ENCODE peak calls at places on chromosomes 12 and 14, in eight cellular contexts. W is type B pancreatic cell; B is activated CD8-positive, alpha-beta memory T cell treated with anti-CD3 and anti-CD28 coated beads, Interleukin-2, amount 50 U/mL, for 4 hours; I is NCI-H1092 treated with DMSO at 0.1 percent for 48 hours; U is glomerular endothelial cell; K is NCI-H510A treated with DMSO at 0.1 percent for 48 hours; C is GM12865; A is aorta. Y is an unnamed sample.

GRCh38 chr14:79809849-79810612 is 401.3 kb downstream of the DIO2 start:
- DNase-seq in A (no peak), W (no peak), U (no peak), B (no peak), I (no peak), C (peak), K (peak), Y (no peak)

GRCh38 chr12:72057330-72057911 is 118.8 kb downstream of the TPH2 start:
- DNase-seq in U (no peak), W (no peak), I (peak), B (no peak), K (peak), A (no peak), C (no peak), Y (no peak)

GRCh38 chr12:117594481-117594880 is 233.1 kb upstream of the NOS1 start:
- DNase-seq in W (no peak), A (no peak), U (no peak), I (no peak), K (no peak), B (no peak), C (no peak), Y (no peak)

GRCh38 chr12:57194253-57194652 is 22.3 kb upstream of the NXPH4 start:
- DNase-seq in B (no peak), U (no peak), C (no peak), W (no peak), K (no peak), I (no peak), A (no peak), Y (no peak)

GRCh38 chr14:75566321-75566720 is 12.1 kb upstream of the FLVCR2 start:
- DNase-seq in I (no peak), K (no peak), B (peak), W (no peak), C (peak), U (no peak), A (no peak), Y (no peak)

GRCh38 chr12:115166698-115167315 is 482.8 kb upstream of the TBX3 start:
- DNase-seq in B (no peak), U (no peak), W (no peak), C (no peak), I (peak), A (no peak), K (no peak), Y (no peak)

GRCh38 chr12:67354322-67354721 is 85.2 kb downstream of the CAND1 start:
- DNase-seq in C (peak), U (no peak), B (no peak), K (no peak), A (no peak), I (no peak), W (no peak), Y (no peak)

GRCh38 chr12:88247241-88247643 is 105.1 kb downstream of the TMTC3 start:
- DNase-seq in A (no peak), I (no peak), U (peak), K (no peak), W (no peak), B (no peak), C (no peak), Y (no peak)

GRCh38 chr12:106084048-106084671 is 54.6 kb downstream of the NUAK1 start:
- DNase-seq in U (no peak), K (no peak), B (no peak), W (no peak), I (no peak), A (no peak), C (no peak), Y (no peak)

GRCh38 chr14:94623856-94624499 is 11.8 kb downstream of the SERPINA3 start:
- DNase-seq in A (no peak), U (no peak), B (no peak), I (no peak), K (no peak), W (no peak), C (no peak), Y (no peak)

GRCh38 chr14:74671789-74672188 is 41.1 kb downstream of the AREL1 start:
- DNase-seq in I (no peak), W (no peak), K (no peak), U (no peak), A (no peak), C (no peak), B (no peak), Y (no peak)

GRCh38 chr12:89154743-89155530 is 197.4 kb downstream of the DUSP6 start:
- DNase-seq in A (no peak), U (no peak), K (no peak), I (no peak), C (no peak), W (no peak), B (no peak), Y (no peak)

GRCh38 chr12:131736807-131737484 is 26.1 kb downstream of the SFSWAP start:
- DNase-seq in U (no peak), W (no peak), C (no peak), I (no peak), B (no peak), A (no peak), K (no peak), Y (no peak)

GRCh38 chr14:75280448-75280830 is 1.8 kb downstream of the FOS start:
- DNase-seq in U (no peak), A (no peak), C (no peak), B (no peak), K (no peak), I (no peak), W (no peak), Y (no peak)

GRCh38 chr12:46950116-46950515 is 124.3 kb upstream of the SLC38A4 start:
- DNase-seq in U (no peak), C (no peak), I (no peak), K (no peak), A (no peak), B (no peak), W (no peak), Y (no peak)

GRCh38 chr12:5438671-5439200 is 6.8 kb downstream of the NTF3 start:
- DNase-seq in I (no peak), K (no peak), W (no peak), U (no peak), A (no peak), B (no peak), C (no peak), Y (no peak)

GRCh38 chr14:37202812-37203211 is 5.1 kb downstream of the MIPOL1 start:
- DNase-seq in K (no peak), W (no peak), U (no peak), B (no peak), I (no peak), C (no peak), A (no peak), Y (no peak)

GRCh38 chr14:68734231-68734732 is 58.6 kb downstream of the ZFP36L1 start:
- DNase-seq in W (no peak), C (peak), B (peak), A (no peak), I (no peak), U (no peak), K (no peak), Y (peak)

GRCh38 chr12:54159549-54159948 is 29.2 kb downstream of the SMUG1 start:
- DNase-seq in U (no peak), K (peak), C (no peak), A (no peak), W (no peak), B (no peak), I (no peak), Y (no peak)

GRCh38 chr14:72894623-72895378 is 900 bp upstream of the DPF3 start:
- DNase-seq in C (no peak), B (peak), I (peak), A (no peak), K (peak), U (no peak), W (no peak), Y (no peak)

GRCh38 chr12:91442535-91442934 is 259.9 kb upstream of the DCN start:
- DNase-seq in B (no peak), K (no peak), C (no peak), U (no peak), I (no peak), W (no peak), A (no peak), Y (no peak)

GRCh38 chr12:69284131-69284530 is 44.8 kb downstream of the CPSF6 start:
- DNase-seq in A (peak), W (no peak), U (no peak), K (peak), I (peak), B (peak), C (no peak), Y (peak)